ENCODE peak calls at places on chromosomes 12 and 14, in eight cellular contexts. P, D, Q, H, G, X, L and F are unnamed samples.

GRCh38 chr14:66495214-66496098 is 9.3 kb downstream of the CCDC196 start:
- DNase-seq in P (no peak), D (peak), Q (no peak), H (peak), G (no peak), X (peak), L (peak), F (peak)

GRCh38 chr14:88518592-88519512 is 36.0 kb downstream of the PTPN21 start:
- DNase-seq in P (no peak), D (peak), Q (no peak), H (peak), G (no peak), X (peak), L (peak), F (peak)

GRCh38 chr14:62029569-62029924 is 267.3 kb downstream of the SNAPC1 start:
- DNase-seq in P (peak), D (no peak), Q (no peak), H (no peak), G (no peak), X (no peak), L (no peak), F (no peak)

GRCh38 chr12:3732901-3733300 is 20.0 kb downstream of the CRACR2A start:
- DNase-seq in P (no peak), D (no peak), Q (no peak), H (no peak), G (no peak), X (no peak), L (no peak), F (no peak)

GRCh38 chr12:113802966-113803828 is 162.9 kb downstream of the RBM19 start:
- DNase-seq in P (no peak), D (no peak), Q (no peak), H (no peak), G (no peak), X (no peak), L (no peak), F (no peak)

GRCh38 chr12:95633671-95634465 is 82.6 kb upstream of the USP44 start:
- DNase-seq in P (no peak), D (no peak), Q (no peak), H (peak), G (no peak), X (no peak), L (peak), F (peak)

GRCh38 chr12:24424376-24424775 is 474.9 kb upstream of the SOX5 start:
- DNase-seq in P (no peak), D (no peak), Q (no peak), H (no peak), G (no peak), X (no peak), L (no peak), F (no peak)

GRCh38 chr12:63362801-63363200 is 211.8 kb upstream of the AVPR1A start:
- DNase-seq in P (no peak), D (peak), Q (no peak), H (peak), G (no peak), X (no peak), L (no peak), F (peak)

GRCh38 chr14:101843665-101844064 is 82.2 kb downstream of the PPP2R5C start:
- DNase-seq in P (no peak), D (no peak), Q (no peak), H (no peak), G (no peak), X (no peak), L (no peak), F (peak)

GRCh38 chr14:91140672-91141071 is 26.8 kb downstream of the DGLUCY start:
- DNase-seq in P (no peak), D (no peak), Q (no peak), H (peak), G (no peak), X (no peak), L (no peak), F (peak)

GRCh38 chr12:114762490-114763110 is 78.6 kb upstream of the TBX3 start:
- DNase-seq in P (no peak), D (peak), Q (peak), H (no peak), G (no peak), X (peak), L (no peak), F (peak)

GRCh38 chr12:2682301-2683282 is 112.2 kb upstream of the FKBP4 start:
- DNase-seq in P (no peak), D (peak), Q (no peak), H (peak), G (peak), X (peak), L (no peak), F (peak)

GRCh38 chr14:73739899-73740685 is 25.9 kb upstream of the PNMA1 start:
- DNase-seq in P (no peak), D (no peak), Q (peak), H (no peak), G (no peak), X (no peak), L (no peak), F (no peak)

GRCh38 chr14:104851896-104852663 is 13.0 kb upstream of the CEP170B start:
- DNase-seq in P (no peak), D (no peak), Q (no peak), H (no peak), G (no peak), X (no peak), L (no peak), F (peak)

GRCh38 chr12:114166360-114166759 is 200.2 kb upstream of the RBM19 start:
- DNase-seq in P (no peak), D (peak), Q (no peak), H (no peak), G (no peak), X (peak), L (peak), F (peak)

GRCh38 chr12:94597268-94597667 is 53.1 kb downstream of the TMCC3 start:
- DNase-seq in P (no peak), D (no peak), Q (no peak), H (peak), G (no peak), X (no peak), L (no peak), F (no peak)

GRCh38 chr12:48980389-48980952 is 2.3 kb downstream of the WNT1 start:
- DNase-seq in P (no peak), D (no peak), Q (no peak), H (no peak), G (no peak), X (no peak), L (no peak), F (no peak)

GRCh38 chr12:45208604-45209487 is 7.0 kb upstream of the ANO6 start:
- DNase-seq in P (no peak), D (peak), Q (no peak), H (peak), G (no peak), X (no peak), L (no peak), F (peak)

GRCh38 chr12:64077922-64078321 is 144.2 kb downstream of the KICS2 start:
- DNase-seq in P (no peak), D (no peak), Q (no peak), H (peak), G (no peak), X (no peak), L (no peak), F (no peak)

GRCh38 chr14:21072102-21072501 is 2.0 kb downstream of the ARHGEF40 start:
- DNase-seq in P (no peak), D (peak), Q (no peak), H (peak), G (no peak), X (peak), L (no peak), F (peak)

GRCh38 chr14:101557811-101558738 is 3.2 kb upstream of the DIO3 start:
- DNase-seq in P (no peak), D (no peak), Q (peak), H (no peak), G (no peak), X (no peak), L (no peak), F (no peak)

GRCh38 chr12:50017653-50018052 is 7.6 kb downstream of the RACGAP1 start:
- DNase-seq in P (no peak), D (peak), Q (no peak), H (no peak), G (no peak), X (no peak), L (peak), F (peak)

GRCh38 chr12:54683388-54683787 is 35.2 kb upstream of the DCD start:
- DNase-seq in P (no peak), D (no peak), Q (no peak), H (no peak), G (no peak), X (no peak), L (no peak), F (no peak)

GRCh38 chr12:105672576-105672975 is 342.1 kb downstream of the C12orf75 start:
- DNase-seq in P (no peak), D (no peak), Q (peak), H (no peak), G (no peak), X (no peak), L (no peak), F (no peak)

GRCh38 chr12:57309420-57309819 is 58.4 kb upstream of the STAC3 start:
- DNase-seq in P (no peak), D (no peak), Q (no peak), H (peak), G (no peak), X (no peak), L (peak), F (peak)
- TF ChIP-seq CTCF in P (no peak), D (no peak), Q (no peak), H (no peak), G (no peak), X (no peak), L (no peak), F (no peak)

GRCh38 chr14:23789696-23790095 is 153.5 kb downstream of the DHRS2 start:
- DNase-seq in P (no peak), D (no peak), Q (no peak), H (no peak), G (no peak), X (no peak), L (no peak), F (no peak)
- H3K4me3 ChIP-seq in P (no peak), D (no peak), Q (no peak), H (no peak), G (no peak), X (no peak), L (no peak), F (no peak)

DNA sequence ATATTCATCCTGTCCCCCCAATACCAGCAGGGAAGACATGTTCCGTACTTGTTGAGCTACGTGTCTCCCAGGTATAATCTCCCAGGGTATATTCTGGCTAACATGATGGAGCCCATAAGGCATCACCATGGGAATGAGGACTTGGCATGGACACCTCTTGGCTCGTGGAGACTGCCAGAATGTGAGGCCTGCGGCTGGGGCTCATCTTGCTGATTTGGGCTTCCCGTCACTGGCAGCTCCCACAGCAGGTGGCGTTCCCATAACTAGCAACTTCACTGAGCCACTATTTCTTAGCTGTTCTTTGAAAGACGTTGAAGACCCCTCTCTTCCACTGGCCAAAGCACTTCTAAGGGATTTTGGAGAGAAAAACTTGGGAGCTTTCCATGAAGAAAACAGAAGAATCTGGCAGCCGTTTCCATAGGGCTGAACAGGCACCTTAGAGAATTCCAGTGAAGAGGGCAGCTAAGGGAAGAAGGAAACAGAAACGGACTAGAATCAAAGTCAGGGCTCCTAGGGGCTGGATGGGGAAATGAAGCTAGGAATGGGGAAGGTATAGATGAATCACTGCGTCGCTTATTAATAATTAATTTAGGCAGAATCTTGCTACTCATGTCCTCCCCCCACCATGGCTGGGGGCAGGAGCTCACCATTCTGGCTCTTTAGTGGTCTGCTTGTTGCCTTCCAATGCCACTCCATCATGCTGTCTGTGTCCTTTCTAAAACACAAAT is 39.7 kb upstream of the FOS start:
- DNase-seq in P (no peak), D (no peak), Q (peak), H (no peak), G (no peak), X (no peak), L (no peak), F (no peak)
- TF ChIP-seq CTCF in P (no peak), D (no peak), Q (no peak), H (no peak), G (no peak), X (no peak), L (no peak), F (no peak)

DNA sequence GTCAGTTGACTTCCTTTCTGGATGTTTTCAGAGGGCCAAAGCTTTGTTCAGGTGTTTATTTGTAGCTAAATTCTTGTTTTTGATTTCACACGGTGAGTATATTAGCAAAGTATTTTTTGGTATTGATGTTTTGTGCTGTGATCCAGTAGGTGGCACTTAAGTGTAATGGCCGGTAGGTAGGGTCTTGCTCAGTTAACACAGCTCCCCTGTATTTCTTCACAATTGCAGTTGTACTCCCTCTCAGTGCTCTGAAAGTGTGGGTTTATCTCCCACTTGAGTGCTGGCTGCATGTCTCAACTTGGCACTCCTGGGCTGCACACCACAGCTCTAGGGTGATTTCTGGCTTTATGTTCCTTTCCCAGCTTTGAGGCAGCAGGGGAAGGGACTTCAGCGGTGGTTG is 339.5 kb downstream of the AEBP2 start:
- DNase-seq in P (no peak), D (no peak), Q (no peak), H (no peak), G (no peak), X (no peak), L (no peak), F (no peak)
- H3K4me3 ChIP-seq in P (no peak), D (no peak), Q (no peak), H (no peak), G (no peak), X (no peak), L (no peak), F (no peak)

DNA sequence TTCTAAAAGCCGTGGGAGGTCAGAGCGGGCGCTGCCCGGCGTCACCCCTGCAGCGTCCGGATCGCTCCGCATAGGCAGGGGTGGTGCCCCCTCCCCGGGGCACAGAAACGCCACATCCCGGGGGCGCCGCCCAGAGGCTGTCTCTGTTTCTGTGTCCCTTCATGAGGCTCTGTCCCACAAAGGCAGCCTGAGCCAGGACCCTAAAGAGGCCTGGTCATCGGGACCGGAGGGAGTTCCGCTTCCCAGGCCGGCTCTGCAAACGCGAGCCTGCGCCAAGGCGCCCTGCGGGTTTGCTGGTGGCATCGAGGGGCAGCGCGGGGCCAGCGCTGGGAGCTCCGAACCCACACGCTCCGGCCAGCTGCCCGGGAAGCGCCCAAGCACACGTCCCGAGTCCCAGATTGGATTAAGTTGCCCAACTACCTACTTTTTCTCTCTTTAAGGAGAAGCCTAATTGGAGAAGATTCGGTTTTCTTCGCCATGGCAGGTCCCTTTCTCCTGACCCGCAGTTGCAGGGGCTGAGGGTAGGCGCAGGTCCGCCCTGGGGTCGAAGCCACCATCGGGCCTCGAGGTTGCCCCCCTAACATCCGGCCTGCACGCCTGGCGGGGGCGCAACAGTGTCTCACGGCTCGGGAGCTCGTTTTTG is 421.7 kb downstream of the VRK1 start:
- DNase-seq in P (no peak), D (no peak), Q (no peak), H (peak), G (no peak), X (no peak), L (no peak), F (no peak)
- TF ChIP-seq CTCF in P (no peak), D (no peak), Q (no peak), H (no peak), G (no peak), X (no peak), L (no peak), F (no peak)

GRCh38 chr14:54806616-54807015 is 96.0 kb downstream of the GCH1 start:
- DNase-seq in P (no peak), D (no peak), Q (no peak), H (no peak), G (no peak), X (no peak), L (no peak), F (no peak)
- H3K4me3 ChIP-seq in P (no peak), D (no peak), Q (no peak), H (no peak), G (no peak), X (no peak), L (no peak), F (no peak)

DNA sequence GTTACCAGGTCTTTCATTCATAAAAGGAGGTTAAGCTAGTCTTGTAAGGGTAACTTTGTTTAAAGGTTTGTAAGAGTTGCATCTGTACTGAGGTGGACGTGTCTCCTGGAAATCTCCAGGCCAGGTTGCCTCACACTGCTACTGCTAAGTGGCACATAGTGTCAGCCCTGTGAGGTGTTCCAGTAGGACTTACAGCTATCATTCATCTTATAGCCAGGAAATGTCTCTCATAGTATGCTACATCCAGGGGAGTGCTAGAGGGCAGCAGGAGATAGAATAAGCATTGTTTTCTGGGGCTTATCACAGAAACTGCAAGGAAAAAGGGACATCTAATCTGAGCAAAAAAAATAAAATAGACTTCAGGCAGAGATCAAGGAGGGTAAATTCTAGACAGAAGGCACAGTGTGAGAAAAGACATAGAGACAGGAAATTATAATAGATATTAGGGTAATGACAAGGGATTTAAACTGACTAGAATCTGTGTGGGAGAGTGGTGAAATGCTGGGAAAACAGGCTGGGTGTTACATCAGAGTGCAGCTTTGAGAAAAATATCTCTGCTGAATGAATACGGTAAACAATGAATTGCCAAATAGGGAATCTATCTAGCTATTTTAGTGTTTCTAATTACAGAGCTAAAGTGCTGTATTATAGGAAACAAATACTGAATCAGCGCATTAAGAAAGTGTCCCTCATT is 205.0 kb upstream of the ABCD2 start:
- DNase-seq in P (no peak), D (no peak), Q (no peak), H (peak), G (no peak), X (no peak), L (no peak), F (peak)
- TF ChIP-seq CTCF in P (no peak), D (no peak), Q (no peak), H (no peak), G (no peak), X (no peak), L (no peak), F (no peak)

GRCh38 chr12:132637811-132638210 is 19.2 kb downstream of the P2RX2 start:
- DNase-seq in P (no peak), D (no peak), Q (no peak), H (no peak), G (no peak), X (no peak), L (no peak), F (no peak)
- H3K4me3 ChIP-seq in P (no peak), D (no peak), Q (no peak), H (no peak), G (no peak), X (no peak), L (no peak), F (no peak)

GRCh38 chr12:110403975-110404675 is 617 bp upstream of the ANAPC7 start:
- DNase-seq in P (peak), D (peak), Q (peak), H (peak), G (no peak), X (no peak), L (no peak), F (peak)

GRCh38 chr12:110403146-110403974 is at the start of gene ANAPC7:
- DNase-seq in P (peak), D (peak), Q (peak), H (peak), G (no peak), X (peak), L (peak), F (peak)
- TF ChIP-seq CTCF in P (no peak), D (peak), Q (no peak), H (no peak), G (no peak), X (no peak), L (no peak), F (no peak)

DNA sequence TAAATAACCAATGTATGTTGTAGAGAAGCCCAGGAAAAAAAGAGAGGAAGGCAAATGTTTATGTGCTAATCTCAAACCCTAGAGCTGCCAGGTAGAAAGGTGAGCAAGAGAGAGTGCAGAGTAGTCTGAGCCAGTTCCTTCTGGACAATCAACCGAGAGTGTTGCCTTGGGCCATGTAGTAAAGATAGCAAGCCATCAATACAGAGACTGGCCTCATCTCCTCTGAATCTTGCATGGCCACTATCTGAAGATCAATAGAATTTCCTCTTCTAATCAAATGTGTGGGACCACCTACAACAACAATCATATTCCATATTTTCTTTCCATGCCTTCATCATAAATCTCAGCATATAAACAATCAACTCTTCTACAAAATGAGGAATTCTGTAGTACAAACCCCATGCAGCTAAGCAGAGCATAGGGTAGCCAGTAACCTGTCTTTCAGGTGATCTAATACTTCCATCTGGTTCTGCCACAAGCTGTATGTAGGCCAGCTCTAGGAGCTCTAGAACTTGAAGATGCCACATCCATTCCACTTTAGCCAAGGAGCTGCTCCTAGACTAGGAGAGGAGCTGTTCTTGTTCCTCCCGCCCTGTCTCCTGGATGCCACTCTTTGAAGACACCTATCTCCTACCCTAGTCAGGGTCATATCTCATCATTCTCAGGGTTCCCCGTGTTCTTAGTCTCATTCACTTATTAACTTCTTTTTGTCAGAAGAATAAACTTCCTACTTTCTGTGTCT is 75.8 kb upstream of the SLC38A4 start:
- DNase-seq in P (no peak), D (no peak), Q (no peak), H (no peak), G (no peak), X (no peak), L (no peak), F (no peak)
- H3K4me3 ChIP-seq in P (no peak), D (no peak), Q (no peak), H (no peak), G (no peak), X (no peak), L (no peak), F (no peak)